ENCODE peak calls at places on chromosomes 16 and 17, in four cellular contexts. T, L, D and X are unnamed samples.
A peak's percentile ranks its signal among the peaks of the same experiment; 100 is the strongest.

GRCh38 chr17:17722081-17722905 is 41.0 kb downstream of the RAI1 start:
- DNase-seq in L (no peak), T (peak; percentile 41), D (no peak), X (no peak)

GRCh38 chr17:28946239-28946638 is 5.1 kb downstream of the PHF12 start:
- DNase-seq in L (no peak), D (no peak), T (peak; percentile 85), X (no peak)

GRCh38 chr16:24801761-24802302 is 43.9 kb upstream of the SLC5A11 start:
- DNase-seq in D (no peak), L (no peak), T (no peak), X (no peak)

GRCh38 chr16:79607587-79607986 is 7.0 kb upstream of the MAF start:
- DNase-seq in T (no peak), L (no peak), D (no peak), X (no peak)

GRCh38 chr16:50475170-50475569 is 73.0 kb upstream of the NKD1 start:
- DNase-seq in D (no peak), L (no peak), T (no peak), X (no peak)

GRCh38 chr17:34242553-34242952 is 12.5 kb upstream of the CCL2 start:
- DNase-seq in T (no peak), D (no peak), L (no peak), X (no peak)

GRCh38 chr17:50793007-50793406 is 25.7 kb upstream of the ANKRD40CL start:
- DNase-seq in L (no peak), T (no peak), D (no peak), X (no peak)

GRCh38 chr17:45782889-45783592 is 1.1 kb upstream of the CRHR1 start:
- DNase-seq in D (no peak), T (peak; percentile 58), L (no peak), X (no peak)

GRCh38 chr17:7466644-7467341 is 12.6 kb downstream of the ZBTB4 start:
- DNase-seq in L (peak; percentile 73), D (no peak), T (no peak), X (peak; percentile 60)

GRCh38 chr17:45247429-45248131 is 14.3 kb downstream of the SPATA32 start:
- DNase-seq in T (peak; percentile 82), D (peak; percentile 98), L (peak; percentile 96), X (peak; percentile 97)

GRCh38 chr17:7835818-7836595 is 2.0 kb downstream of the KDM6B start:
- DNase-seq in L (peak; percentile 73), T (peak; percentile 78), D (peak; percentile 88), X (peak; percentile 79)

GRCh38 chr16:89244754-89245153 is 27.3 kb downstream of the ZNF778 start:
- DNase-seq in L (peak; percentile 85), T (no peak), D (peak; percentile 91), X (peak; percentile 88)

GRCh38 chr16:87724490-87725291 is 41.1 kb downstream of the KLHDC4 start:
- DNase-seq in T (no peak), L (no peak), D (no peak), X (no peak)

GRCh38 chr16:1157639-1158455 is 4.9 kb downstream of the CACNA1H start:
- DNase-seq in L (no peak), D (no peak), T (no peak), X (no peak)

GRCh38 chr17:2213291-2213960 is 90.2 kb downstream of the SMG6 start:
- DNase-seq in T (no peak), L (no peak), D (no peak), X (no peak)

GRCh38 chr16:58510776-58511628 is 4.3 kb upstream of the SETD6 start:
- DNase-seq in D (peak; percentile 61), L (no peak), T (no peak), X (peak; percentile 41)

GRCh38 chr17:43723697-43724359 is 34.8 kb downstream of the SOST start:
- DNase-seq in D (no peak), T (peak; percentile 10), L (no peak), X (no peak)

GRCh38 chr17:29368161-29368560 is 22.0 kb upstream of the TAOK1 start:
- DNase-seq in L (no peak), T (no peak), D (no peak), X (no peak)

GRCh38 chr16:2142942-2143868 is 5.2 kb upstream of the RAB26 start:
- DNase-seq in D (no peak), T (no peak), L (no peak), X (no peak)

GRCh38 chr16:88077328-88078108 is 126.3 kb downstream of the BANP start:
- DNase-seq in L (no peak), T (no peak), D (no peak), X (peak; percentile 31)

GRCh38 chr16:62225675-62226074 is 189.4 kb upstream of the CDH8 start:
- DNase-seq in L (peak; percentile 48), T (peak; percentile 97), D (peak; percentile 85), X (peak; percentile 77)

GRCh38 chr16:66988197-66988788 is at the start of gene CES4A:
- DNase-seq in D (no peak), L (no peak), T (no peak), X (no peak)

GRCh38 chr16:30710971-30711370 is 12.0 kb downstream of the SRCAP start:
- DNase-seq in D (no peak), T (no peak), L (no peak), X (no peak)

GRCh38 chr16:84062734-84063640 is 20.4 kb upstream of the SLC38A8 start:
- DNase-seq in L (peak; percentile 74), D (peak; percentile 89), T (peak; percentile 75), X (peak; percentile 84)

GRCh38 chr16:24428751-24429150 is 110.6 kb upstream of the RBBP6 start:
- DNase-seq in L (no peak), D (no peak), T (no peak), X (no peak)

GRCh38 chr16:57091200-57091989 is 988 bp upstream of the CPNE2 start:
- DNase-seq in D (peak; percentile 82), L (peak; percentile 72), T (peak; percentile 52), X (peak; percentile 83)

GRCh38 chr16:3458852-3459361 is 15.4 kb downstream of the NAA60 start:
- DNase-seq in D (no peak), T (no peak), L (no peak), X (no peak)

GRCh38 chr17:82429824-82430223 is 11.4 kb upstream of the OGFOD3 start:
- DNase-seq in T (no peak), L (no peak), D (no peak), X (no peak)

GRCh38 chr16:73565263-73565662 is 517.3 kb upstream of the ZFHX3 start:
- DNase-seq in D (no peak), T (peak; percentile 49), L (no peak), X (no peak)

GRCh38 chr17:31649302-31649701 is 209.7 kb downstream of the COPRS start:
- DNase-seq in T (no peak), L (no peak), D (no peak), X (no peak)

GRCh38 chr17:33012522-33013033 is 20.9 kb downstream of the SPACA3 start:
- DNase-seq in D (no peak), L (peak; percentile 68), T (no peak), X (no peak)

GRCh38 chr17:8887834-8888703 is 20.6 kb upstream of the PIK3R6 start:
- DNase-seq in T (no peak), D (no peak), L (no peak), X (no peak)

GRCh38 chr16:59259964-59260348 is 525.8 kb upstream of the GOT2 start:
- DNase-seq in T (no peak), D (no peak), L (no peak), X (no peak)

GRCh38 chr16:62738631-62739030 is 702.4 kb upstream of the CDH8 start:
- DNase-seq in T (no peak), D (no peak), L (no peak), X (no peak)

GRCh38 chr16:2250652-2251280 is 621 bp downstream of the ECI1 start:
- DNase-seq in T (peak; percentile 43), L (no peak), D (no peak), X (no peak)

GRCh38 chr16:86565644-86566511 is 751 bp upstream of the FOXC2 start:
- DNase-seq in T (no peak), L (no peak), D (no peak), X (no peak)

DNA sequence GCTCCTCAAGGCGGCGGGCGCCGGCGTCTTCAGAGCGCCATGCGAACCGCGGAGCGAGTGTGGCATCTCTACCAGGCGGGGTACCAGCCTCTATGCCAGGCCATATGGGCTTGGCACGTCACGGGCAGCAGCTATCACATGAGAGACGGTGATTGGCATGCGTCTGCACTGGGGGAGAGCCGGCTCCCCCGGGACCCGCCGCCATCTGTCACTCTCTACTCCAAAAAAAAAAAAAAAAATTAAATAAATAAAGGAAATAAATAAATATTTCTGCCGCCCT is at the start of gene NEUROD2:
- DNase-seq in T (no peak), D (no peak), L (no peak), X (no peak)
- H3K4me3 ChIP-seq in T (no peak within 1 kb of the TSS), D (no peak within 1 kb of the TSS), L (no peak within 1 kb of the TSS), X (peak within 1 kb of the TSS; percentile 17)

GRCh38 chr16:20857281-20857680 is 42.9 kb downstream of the DCUN1D3 start:
- DNase-seq in T (no peak), L (no peak), D (no peak), X (no peak)

GRCh38 chr16:20854963-20855362 is 45.2 kb downstream of the DCUN1D3 start:
- DNase-seq in D (no peak), T (no peak), L (no peak), X (no peak)

GRCh38 chr16:20853981-20854620 is 46.1 kb downstream of the DCUN1D3 start:
- DNase-seq in L (no peak), T (no peak), D (no peak), X (no peak)

GRCh38 chr16:20862162-20862960 is 37.8 kb downstream of the DCUN1D3 start:
- DNase-seq in L (no peak), D (no peak), T (no peak), X (no peak)

GRCh38 chr16:20859699-20860098 is 40.5 kb downstream of the DCUN1D3 start:
- DNase-seq in D (no peak), L (no peak), T (no peak), X (no peak)
- H3K36me3 ChIP-seq in D (peaks cover 34% of the 10 kb centered on the region), L (no peaks in the 10 kb centered on the region), T (peaks cover 6% of the 10 kb centered on the region), X (peaks cover 32% of the 10 kb centered on the region)

DNA sequence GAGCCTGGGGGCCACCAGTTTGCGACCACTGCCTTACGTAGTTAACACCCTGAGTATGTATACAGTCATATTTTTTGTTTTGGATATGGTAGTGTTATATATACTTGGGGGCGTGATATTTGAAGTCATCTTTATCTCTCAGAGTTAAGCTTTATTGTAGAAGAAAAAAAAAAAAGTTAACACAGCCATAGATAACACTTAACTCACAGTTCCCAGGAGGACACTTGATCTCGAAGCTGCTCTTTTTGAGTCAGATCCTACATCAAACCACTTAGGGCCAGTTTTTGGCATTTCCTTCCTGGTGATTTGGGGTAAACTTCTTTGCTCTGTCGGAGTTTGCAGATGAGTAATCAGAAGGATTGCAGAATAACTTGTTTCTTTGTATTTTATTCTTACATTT is 5.8 kb downstream of the ITPRIPL2 start:
- DNase-seq in T (peak; percentile 69), D (no peak), L (no peak), X (no peak)
- H3K27ac ChIP-seq in T (no peak overlapping the region), D (peak overlapping the region; percentile 80), L (peak overlapping the region; percentile 91), X (peak overlapping the region; percentile 98)

DNA sequence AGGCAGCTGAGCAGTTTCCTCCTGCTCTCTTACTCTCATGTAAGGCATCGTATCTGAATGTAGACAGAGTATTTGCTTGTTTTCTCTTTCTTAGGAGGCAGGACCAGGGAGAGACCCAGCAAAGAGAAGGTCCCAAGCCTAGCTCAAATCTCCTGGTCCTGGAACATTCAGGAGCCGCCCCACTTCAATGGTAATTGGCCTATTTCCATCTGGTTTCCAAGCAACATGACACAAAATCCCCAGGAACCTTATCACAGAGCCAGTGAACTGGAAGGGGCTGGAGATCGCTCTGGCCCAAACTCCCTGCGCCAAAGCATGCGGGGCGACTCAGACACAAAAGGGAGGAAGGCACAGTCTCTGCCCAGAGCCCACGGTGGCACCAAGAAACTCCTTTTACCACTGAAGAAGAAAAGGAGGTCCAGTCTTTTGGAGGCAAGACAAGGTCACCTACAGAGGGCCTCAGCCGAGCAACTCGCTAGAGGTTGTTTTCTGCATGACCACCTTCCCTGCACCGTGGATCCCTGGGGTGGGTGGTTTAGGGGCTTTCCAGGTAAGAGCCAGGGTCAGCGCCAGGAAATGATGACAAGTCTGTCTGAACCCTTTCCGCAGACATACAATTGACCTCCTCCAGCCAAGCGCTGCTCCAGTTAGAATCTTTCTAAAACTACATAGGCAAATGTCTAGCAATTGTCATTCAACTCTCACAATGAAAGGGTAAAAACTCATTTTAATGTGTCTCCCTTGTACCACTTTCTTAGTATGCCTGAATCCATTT is 394.7 kb downstream of the SOX9 start:
- DNase-seq in L (no peak), D (no peak), T (no peak), X (no peak)
- H3K4me3 ChIP-seq in L (no peak overlapping the region), D (no peak overlapping the region), T (no peak overlapping the region), X (no peak overlapping the region)